ENCODE peak calls at places on chromosomes 7 and 10, in ten cellular contexts. I, D, N, B, M, Y, O, Q, L and Z are unnamed samples.

GRCh38 chr7:108818742-108819141 is 249.1 kb downstream of the DNAJB9 start:
- DNase-seq in Y (no peak), Q (no peak), B (no peak), I (no peak), N (no peak), M (no peak), O (no peak), L (no peak), D (no peak), Z (no peak)

GRCh38 chr7:26458751-26459150 is 167.1 kb downstream of the SNX10 start:
- DNase-seq in N (no peak), O (no peak), I (no peak), M (no peak), B (no peak), Y (no peak), D (no peak), Q (no peak), L (no peak), Z (no peak)

GRCh38 chr7:128104109-128104742 is 73.0 kb upstream of the LRRC4 start:
- DNase-seq in I (peak; percentile 32), D (no peak), M (no peak), L (peak; percentile 25), N (no peak), O (no peak), B (no peak), Q (no peak), Y (no peak), Z (no peak)

GRCh38 chr10:17649836-17650235 is 5.9 kb downstream of the STAM start:
- DNase-seq in Y (no peak), Q (no peak), O (no peak), D (no peak), N (no peak), I (no peak), M (no peak), L (no peak), B (no peak), Z (no peak)

GRCh38 chr7:47550788-47551470 is 31.0 kb downstream of the TNS3 start:
- DNase-seq in Y (no peak), D (no peak), O (no peak), M (no peak), N (no peak), L (no peak), B (no peak), I (no peak), Q (no peak), Z (no peak)

GRCh38 chr7:66304536-66304935 is 99.4 kb downstream of the TPST1 start:
- DNase-seq in Y (no peak), L (no peak), I (no peak), Q (no peak), O (no peak), M (no peak), D (no peak), N (no peak), B (no peak), Z (no peak)

GRCh38 chr10:97812696-97813095 is 36.9 kb upstream of the GOLGA7B start:
- DNase-seq in D (no peak), N (no peak), L (no peak), Y (no peak), O (no peak), B (no peak), Q (no peak), M (no peak), I (no peak), Z (no peak)

GRCh38 chr7:100065452-100066186 is 15.9 kb downstream of the ZNF3 start:
- DNase-seq in M (no peak), D (no peak), B (no peak), O (peak; percentile 62), L (no peak), Y (no peak), I (peak; percentile 49), Q (no peak), N (no peak), Z (no peak)

GRCh38 chr7:118478236-118478635 is 253.7 kb downstream of the ANKRD7 start:
- DNase-seq in O (no peak), L (no peak), Y (no peak), N (no peak), M (no peak), D (no peak), B (no peak), Q (no peak), I (no peak), Z (no peak)

GRCh38 chr7:2437537-2438148 is 34.2 kb downstream of the CHST12 start:
- DNase-seq in L (no peak), Y (no peak), N (no peak), I (no peak), M (no peak), D (no peak), B (no peak), Q (no peak), O (no peak), Z (peak; percentile 43)

GRCh38 chr7:26127411-26127810 is 24.6 kb upstream of the NFE2L3 start:
- DNase-seq in O (no peak), N (no peak), M (no peak), I (no peak), L (no peak), Y (no peak), Q (no peak), D (no peak), B (peak; percentile 60), Z (no peak)

GRCh38 chr7:130721486-130722277 is 12.3 kb downstream of the KLF14 start:
- DNase-seq in Q (peak; percentile 65), D (no peak), B (peak; percentile 49), O (peak; percentile 74), Y (peak; percentile 38), I (peak; percentile 76), M (peak; percentile 4), N (peak; percentile 41), L (peak; percentile 70), Z (peak; percentile 92)

GRCh38 chr10:8051109-8051781 is 3.2 kb upstream of the GATA3 start:
- DNase-seq in Q (no peak), D (no peak), Y (peak; percentile 48), B (no peak), N (no peak), M (no peak), L (no peak), O (no peak), I (peak; percentile 74), Z (no peak)

GRCh38 chr10:3195706-3196105 is 23.1 kb upstream of the PITRM1 start:
- DNase-seq in D (no peak), Q (no peak), L (no peak), M (no peak), N (no peak), B (no peak), I (no peak), Y (no peak), O (no peak), Z (no peak)

GRCh38 chr7:5396999-5397656 is 26.5 kb downstream of the TNRC18 start:
- DNase-seq in O (peak; percentile 30), N (no peak), M (peak; percentile 78), D (peak; percentile 44), Q (no peak), L (peak; percentile 81), Y (peak; percentile 91), I (peak; percentile 55), B (peak; percentile 99), Z (no peak)

GRCh38 chr7:138975343-138976104 is 5.7 kb downstream of the KIAA1549 start:
- DNase-seq in I (no peak), N (no peak), M (no peak), O (no peak), D (no peak), B (no peak), Y (no peak), L (no peak), Q (peak; percentile 32), Z (no peak)